ENCODE peak calls at places on chromosome 6, in four cellular contexts. U, B, W and C are unnamed samples.

GRCh38 chr6:11263185-11263817 is 30.8 kb upstream of the NEDD9 start:
- DNase-seq in U (no peak), W (no peak), B (no peak), C (no peak)

GRCh38 chr6:4910060-4910746 is 93.6 kb downstream of the RPP40 start:
- DNase-seq in W (no peak), B (no peak), U (no peak), C (no peak)

GRCh38 chr6:28215425-28215824 is 9.7 kb upstream of the ZSCAN9 start:
- DNase-seq in U (no peak), W (no peak), B (no peak), C (no peak)

GRCh38 chr6:150243620-150244314 is 100.9 kb downstream of the PPP1R14C start:
- DNase-seq in U (no peak), W (no peak), B (no peak), C (no peak)

GRCh38 chr6:33752139-33753015 is 5.7 kb upstream of the IP6K3 start:
- DNase-seq in B (no peak), W (no peak), U (no peak), C (no peak)

GRCh38 chr6:63997217-63997616 is 361.6 kb downstream of the PHF3 start:
- DNase-seq in B (no peak), W (no peak), U (no peak), C (no peak)

GRCh38 chr6:132131777-132132176 is 180.6 kb upstream of the CCN2 start:
- DNase-seq in W (no peak), B (no peak), U (no peak), C (peak; percentile 82)

GRCh38 chr6:132931937-132932336 is 117.6 kb downstream of the RPS12 start:
- DNase-seq in B (no peak), U (no peak), W (no peak), C (no peak)

GRCh38 chr6:2940010-2940850 is 31.1 kb downstream of the SERPINB6 start:
- DNase-seq in U (peak; percentile 90), W (peak; percentile 42), B (no peak), C (peak; percentile 48)

GRCh38 chr6:7621761-7622160 is 31.8 kb downstream of the SNRNP48 start:
- DNase-seq in W (no peak), B (no peak), U (no peak), C (no peak)